ENCODE peak calls at places on chromosomes 13 and 19, in six cellular contexts. T is effector memory CD4-positive, alpha-beta T cell; Z is tibial nerve; U is small intestine; S is HCT116; A is lower lobe of right lung. G is an unnamed sample. For H3K4me1, the result is how much of the 10 kb centered on the place peaks cover.

GRCh38 chr19:16205205-16206045 is 7.7 kb downstream of the AP1M1 start:
- DNase-seq in T (no peak), Z (no peak), U (no peak), S (no peak), A (no peak), G (no peak)

GRCh38 chr19:33248553-33248953 is 22.9 kb upstream of the SLC7A10 start:
- DNase-seq in T (no peak), Z (no peak), U (no peak), S (no peak), A (peak), G (no peak)

GRCh38 chr19:37928527-37929286 is 21.7 kb downstream of the SIPA1L3 start:
- DNase-seq in T (no peak), Z (no peak), U (peak), S (no peak), A (no peak), G (no peak)

GRCh38 chr13:30129411-30129810 is 177.9 kb downstream of the KATNAL1 start:
- DNase-seq in T (no peak), Z (no peak), U (no peak), S (no peak), A (no peak), G (no peak)

GRCh38 chr19:33194884-33195710 is 967 bp downstream of the LRP3 start:
- DNase-seq in T (no peak), Z (no peak), U (peak), S (no peak), A (no peak), G (no peak)

GRCh38 chr13:36919206-36919832 is 719 bp downstream of the SMAD9 start:
- DNase-seq in T (no peak), Z (no peak), U (no peak), S (no peak), A (peak), G (no peak)

GRCh38 chr19:19078801-19079200 is 15.0 kb downstream of the SLC25A42 start:
- DNase-seq in T (no peak), Z (no peak), U (no peak), S (no peak), A (no peak), G (no peak)

GRCh38 chr13:113666324-113666660 is 727 bp upstream of the GRK1 start:
- DNase-seq in T (no peak), Z (no peak), U (no peak), S (no peak), A (peak), G (no peak)

GRCh38 chr19:1245884-1246816 is 2.2 kb upstream of the MIDN start:
- DNase-seq in T (no peak), Z (no peak), U (peak), S (no peak), A (peak), G (peak)

GRCh38 chr13:41568143-41568989 is 111.0 kb downstream of the RGCC start:
- DNase-seq in T (no peak), Z (no peak), U (no peak), S (no peak), A (no peak), G (no peak)

GRCh38 chr13:24500977-24501376 is 11.6 kb downstream of the PARP4 start:
- DNase-seq in T (no peak), Z (no peak), U (peak), S (no peak), A (no peak), G (no peak)

GRCh38 chr19:17035842-17036424 is 9.3 kb upstream of the CPAMD8 start:
- DNase-seq in T (no peak), Z (no peak), U (no peak), S (no peak), A (peak), G (no peak)

GRCh38 chr13:40251343-40252032 is 415.0 kb downstream of the FOXO1 start:
- DNase-seq in T (no peak), Z (no peak), U (no peak), S (no peak), A (no peak), G (no peak)

GRCh38 chr13:34833562-34834182 is 108.4 kb upstream of the NBEA start:
- DNase-seq in T (no peak), Z (no peak), U (no peak), S (peak), A (no peak), G (no peak)

GRCh38 chr19:16624236-16624635 is 3.8 kb downstream of the MED26 start:
- DNase-seq in T (no peak), Z (no peak), U (no peak), S (no peak), A (no peak), G (no peak)

GRCh38 chr13:98293570-98294142 is 116.6 kb upstream of the RNF113B start:
- DNase-seq in T (no peak), Z (no peak), U (no peak), S (no peak), A (no peak), G (no peak)

GRCh38 chr19:31356587-31357314 is 7.5 kb upstream of the TSHZ3 start:
- DNase-seq in T (peak), Z (no peak), U (peak), S (no peak), A (peak), G (peak)

GRCh38 chr19:46213156-46213555 is 16.4 kb upstream of the IGFL1 start:
- DNase-seq in T (no peak), Z (no peak), U (no peak), S (no peak), A (no peak), G (no peak)

GRCh38 chr13:24306632-24307031 is 2.7 kb upstream of the C1QTNF9 start:
- DNase-seq in T (no peak), Z (no peak), U (no peak), S (no peak), A (no peak), G (no peak)

GRCh38 chr19:611506-611869 is 21.8 kb downstream of the HCN2 start:
- DNase-seq in T (peak), Z (no peak), U (no peak), S (no peak), A (no peak), G (no peak)

GRCh38 chr19:49469828-49470614 is 4.0 kb upstream of the FLT3LG start:
- DNase-seq in T (peak), Z (no peak), U (no peak), S (no peak), A (no peak), G (peak)

GRCh38 chr19:44912854-44913253 is 1.6 kb upstream of the APOC1 start:
- DNase-seq in T (no peak), Z (no peak), U (no peak), S (no peak), A (peak), G (no peak)

GRCh38 chr19:40640744-40641143 is 39.6 kb downstream of the LTBP4 start:
- DNase-seq in T (no peak), Z (no peak), U (no peak), S (no peak), A (no peak), G (peak)

GRCh38 chr19:40642757-40643325 is 41.7 kb downstream of the LTBP4 start:
- DNase-seq in T (no peak), Z (no peak), U (no peak), S (no peak), A (no peak), G (no peak)

GRCh38 chr19:40639638-40639982 is 38.4 kb downstream of the LTBP4 start:
- DNase-seq in T (no peak), Z (no peak), U (no peak), S (no peak), A (no peak), G (no peak)

GRCh38 chr19:40642062-40642706 is 41.0 kb downstream of the LTBP4 start:
- DNase-seq in T (no peak), Z (no peak), U (no peak), S (no peak), A (no peak), G (no peak)

DNA sequence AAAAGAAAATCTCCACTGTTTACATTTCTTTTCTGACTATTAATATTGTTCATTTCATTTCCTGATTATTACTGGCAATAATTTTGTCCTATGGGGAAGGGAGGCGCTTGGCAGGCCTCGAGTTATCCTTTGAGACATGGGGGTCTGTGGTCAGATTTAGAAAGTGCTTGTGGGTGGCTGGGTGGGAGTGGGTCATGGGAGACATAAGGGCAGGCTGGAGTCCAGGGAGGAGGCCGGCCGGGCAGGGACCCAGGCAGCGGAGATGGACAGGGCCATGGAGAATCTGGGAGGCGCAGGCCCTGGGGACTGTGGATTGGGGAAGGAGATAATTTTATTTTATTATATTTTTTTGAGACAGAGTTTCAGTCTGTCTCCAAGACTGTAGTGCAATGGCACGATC is 40.1 kb downstream of the LTBP4 start:
- DNase-seq in T (no peak), Z (no peak), U (no peak), S (no peak), A (no peak), G (no peak)
- H3K27ac ChIP-seq in T (no peak), Z (peak), U (peak), S (no peak), A (peak), G (no peak)

DNA sequence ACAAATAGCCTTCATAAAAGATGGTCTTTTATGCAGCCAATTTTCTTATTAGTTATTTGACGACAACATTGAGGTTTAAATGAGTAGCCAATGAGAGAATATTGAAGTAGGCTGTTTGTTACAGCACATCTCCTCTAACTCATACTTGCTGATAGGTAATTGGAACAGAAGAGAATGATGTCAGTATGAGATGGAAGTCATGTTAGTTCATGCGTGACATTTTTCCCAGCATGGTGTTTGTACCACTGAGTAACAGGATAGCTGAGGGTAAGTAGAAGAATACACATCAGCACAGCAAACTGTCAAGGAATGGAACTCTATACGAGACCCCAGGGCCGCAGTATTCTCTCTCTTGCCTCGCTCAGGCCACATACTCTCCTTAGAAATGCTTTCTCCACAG is 37.2 kb downstream of the COL4A2 start:
- DNase-seq in T (no peak), Z (no peak), U (no peak), S (no peak), A (no peak), G (no peak)
- H3K4me1 ChIP-seq in T (under half), Z (under half), U (under half), S (under half), A (half or more), G (under half)

GRCh38 chr13:67369895-67370660 is 139.9 kb upstream of the PCDH9 start:
- DNase-seq in T (no peak), Z (no peak), U (no peak), S (no peak), A (no peak), G (no peak)
- H3K27ac ChIP-seq in T (no peak), Z (no peak), U (no peak), S (no peak), A (no peak), G (no peak)

DNA sequence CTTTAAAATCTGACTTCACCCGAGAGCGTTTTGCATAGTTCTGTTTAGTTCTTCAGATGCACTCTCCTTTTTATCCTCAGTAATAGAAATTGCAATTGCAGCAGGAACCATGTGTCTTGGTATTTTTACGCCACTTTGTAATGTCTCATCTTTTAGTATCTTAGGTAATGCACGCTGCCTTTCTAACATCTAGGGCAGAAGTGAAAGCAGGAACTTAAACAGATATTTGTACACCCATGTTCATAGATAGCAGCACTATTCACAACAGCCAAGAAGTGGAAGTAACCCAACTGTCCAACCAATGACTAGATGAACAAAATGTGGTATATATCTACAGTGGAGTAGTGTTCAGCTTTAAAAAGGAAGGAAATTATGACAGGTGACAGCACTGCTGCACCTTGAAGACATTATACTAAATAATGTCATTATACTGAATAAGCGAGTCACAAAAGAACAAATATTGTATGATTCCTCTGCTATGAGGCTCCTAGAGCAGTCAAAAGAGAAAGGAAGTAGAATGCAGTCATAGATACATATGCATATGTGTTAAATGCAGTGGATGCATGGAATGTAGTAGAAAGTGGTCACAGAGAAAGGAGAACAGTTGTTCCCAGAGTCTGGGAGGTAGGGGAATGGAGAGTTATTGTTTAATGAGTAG is 105.9 kb upstream of the GJB6 start:
- DNase-seq in T (no peak), Z (no peak), U (no peak), S (no peak), A (no peak), G (no peak)
- H3K4me1 ChIP-seq in T (under half), Z (under half), U (under half), S (under half), A (under half), G (under half)

GRCh38 chr13:80463673-80464352 is 122.9 kb upstream of the SPRY2 start:
- DNase-seq in T (no peak), Z (no peak), U (no peak), S (no peak), A (no peak), G (no peak)

GRCh38 chr13:80469841-80470378 is 129.0 kb upstream of the SPRY2 start:
- DNase-seq in T (no peak), Z (peak), U (peak), S (no peak), A (no peak), G (no peak)

GRCh38 chr13:80465321-80465720 is 124.4 kb upstream of the SPRY2 start:
- DNase-seq in T (no peak), Z (no peak), U (no peak), S (no peak), A (no peak), G (no peak)

GRCh38 chr13:80473695-80474094 is 132.8 kb upstream of the SPRY2 start:
- DNase-seq in T (no peak), Z (no peak), U (no peak), S (no peak), A (no peak), G (no peak)

DNA sequence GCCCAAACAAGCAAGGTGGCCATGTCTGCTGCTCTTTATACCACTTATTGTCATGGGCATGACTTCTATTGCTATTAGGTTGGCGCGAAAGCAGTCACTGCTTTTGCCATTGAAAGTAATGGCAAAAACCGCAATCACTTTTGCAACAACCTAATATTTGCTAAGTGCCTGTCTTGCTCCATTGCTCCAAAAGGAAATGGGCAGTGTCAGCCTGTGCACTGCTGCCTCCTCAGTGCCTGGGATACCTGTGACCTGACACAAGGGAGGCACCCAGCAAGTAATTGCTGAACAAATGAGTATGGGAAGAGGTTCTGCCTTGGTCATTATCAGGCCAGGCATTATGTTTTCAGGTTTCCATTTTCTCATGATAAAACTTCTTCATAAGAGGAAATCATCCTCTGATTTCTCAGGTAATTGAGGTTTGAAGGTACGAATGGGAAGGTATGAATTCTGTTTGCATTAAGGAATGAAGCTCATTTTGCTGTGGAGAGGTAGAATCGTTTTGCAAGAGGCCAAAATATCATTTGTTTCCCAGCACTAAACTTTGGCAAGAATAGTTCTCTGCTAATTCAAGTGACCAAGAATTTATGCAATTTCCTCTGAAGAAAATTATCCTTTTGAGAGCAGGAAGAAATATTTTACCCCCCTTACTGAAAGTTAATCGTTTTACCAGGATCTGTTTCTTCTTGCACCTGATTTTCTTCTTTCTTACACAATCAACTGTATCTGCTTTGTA is 128.3 kb upstream of the SPRY2 start:
- DNase-seq in T (no peak), Z (no peak), U (no peak), S (no peak), A (no peak), G (no peak)
- H3K27ac ChIP-seq in T (no peak), Z (peak), U (peak), S (no peak), A (peak), G (no peak)

DNA sequence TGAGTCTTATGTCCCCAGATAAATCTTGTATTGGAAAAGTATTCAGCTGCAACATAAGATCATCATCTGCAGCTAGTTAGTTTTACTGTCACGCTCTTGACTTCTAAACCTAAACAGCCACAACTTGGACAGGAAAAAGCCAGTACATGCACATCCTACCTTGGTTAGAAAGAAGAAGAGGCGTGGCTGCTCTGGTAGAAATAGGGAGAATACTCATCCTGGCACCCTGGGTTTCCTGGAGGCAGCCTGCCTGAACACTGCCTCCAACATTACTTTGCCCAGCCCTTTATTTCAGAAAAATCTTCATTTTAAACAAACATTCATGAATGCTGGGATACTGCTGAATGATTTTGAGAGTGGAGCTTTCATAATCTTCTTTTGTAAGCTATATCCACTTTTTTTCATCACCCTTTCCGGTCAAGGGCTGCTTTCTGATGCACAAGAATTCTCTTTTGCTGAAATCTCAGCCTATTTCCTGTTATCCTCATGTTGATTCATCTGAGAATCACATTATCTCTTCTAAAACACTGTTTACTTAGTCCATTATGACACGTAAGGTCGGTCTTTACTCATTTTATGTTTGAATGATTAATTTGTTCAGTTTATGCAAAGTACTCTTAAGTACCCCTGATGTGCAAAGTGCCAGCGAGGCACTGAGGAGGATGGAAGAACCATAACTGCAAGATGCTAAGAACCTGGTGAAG is 55.2 kb downstream of the STARD13 start:
- DNase-seq in T (no peak), Z (no peak), U (no peak), S (no peak), A (no peak), G (no peak)
- H3K4me1 ChIP-seq in T (under half), Z (under half), U (under half), S (under half), A (half or more), G (under half)

GRCh38 chr19:35011737-35012682 is 11.9 kb downstream of the GRAMD1A start:
- DNase-seq in T (no peak), Z (no peak), U (no peak), S (no peak), A (no peak), G (no peak)
- H3K27ac ChIP-seq in T (peak), Z (peak), U (peak), S (no peak), A (peak), G (peak)

G was measured in CD8-positive, alpha-beta T cell.